ENCODE peak calls at places on chromosomes 6 and 20, in eight cellular contexts. J is HFF-Myc, M is uterus, H is type B pancreatic cell, Y is astrocyte of the cerebellum, L is WTC11, F is IMR-90, A is neural crest cell. G is an unnamed sample.

GRCh38 chr20:33419140-33419974 is 18.0 kb upstream of the CDK5RAP1 start:
- DNase-seq in F (peak; percentile 49), J (no peak), H (no peak), L (no peak), M (peak; percentile 45), A (no peak), Y (no peak), G (no peak)

GRCh38 chr6:56250266-56250665 is 2.9 kb upstream of the COL21A1 start:
- DNase-seq in M (no peak), Y (no peak), L (no peak), H (no peak), A (no peak), J (no peak), F (no peak), G (no peak)

GRCh38 chr6:163405412-163406309 is 8.9 kb upstream of the QKI start:
- DNase-seq in J (no peak), F (no peak), H (no peak), Y (no peak), L (no peak), A (no peak), M (peak; percentile 24), G (no peak)

GRCh38 chr6:20092071-20092566 is 120.2 kb downstream of the MBOAT1 start:
- DNase-seq in M (no peak), J (peak; percentile 42), L (no peak), F (peak; percentile 59), Y (peak; percentile 42), H (no peak), A (no peak), G (peak; percentile 24)

GRCh38 chr6:152160346-152160745 is 352.9 kb downstream of the ESR1 start:
- DNase-seq in J (no peak), F (no peak), M (no peak), A (no peak), H (no peak), L (no peak), Y (no peak), G (no peak)

GRCh38 chr6:2931055-2931454 is 27.9 kb upstream of the SERPINB9 start:
- DNase-seq in H (no peak), L (no peak), J (no peak), M (no peak), A (no peak), F (no peak), Y (no peak), G (no peak)

GRCh38 chr6:104477569-104477968 is 382.1 kb downstream of the HACE1 start:
- DNase-seq in F (no peak), H (no peak), J (no peak), M (no peak), L (no peak), Y (no peak), A (no peak), G (no peak)

GRCh38 chr6:165204807-165205545 is 104.4 kb downstream of the C6orf118 start:
- DNase-seq in Y (no peak), F (no peak), J (no peak), A (no peak), L (no peak), H (no peak), M (no peak), G (no peak)

GRCh38 chr6:167474725-167475124 is 149.8 kb downstream of the TTLL2 start:
- DNase-seq in F (no peak), J (no peak), A (no peak), M (no peak), Y (no peak), L (no peak), H (no peak), G (no peak)

GRCh38 chr6:156686940-156687874 is 90.0 kb upstream of the ARID1B start:
- DNase-seq in J (peak; percentile 26), Y (peak; percentile 83), H (peak; percentile 89), A (peak; percentile 63), L (peak; percentile 55), F (peak; percentile 87), M (peak; percentile 93), G (peak; percentile 79)

GRCh38 chr6:156687875-156688549 is 89.2 kb upstream of the ARID1B start:
- DNase-seq in J (no peak), F (peak; percentile 14), L (peak; percentile 18), Y (no peak), H (no peak), M (no peak), A (peak; percentile 8), G (peak; percentile 25)

GRCh38 chr6:156689656-156690055 is 87.5 kb upstream of the ARID1B start:
- DNase-seq in M (no peak), J (no peak), L (no peak), Y (no peak), A (no peak), F (no peak), H (no peak), G (no peak)

GRCh38 chr6:156685823-156686428 is 91.3 kb upstream of the ARID1B start:
- DNase-seq in L (no peak), H (no peak), M (no peak), F (no peak), J (no peak), Y (no peak), A (peak; percentile 2), G (no peak)

GRCh38 chr6:156686429-156686939 is 90.7 kb upstream of the ARID1B start:
- DNase-seq in M (no peak), L (peak; percentile 41), J (peak; percentile 29), H (no peak), Y (peak; percentile 27), F (peak; percentile 59), A (no peak), G (peak; percentile 41)
- TF ChIP-seq CTCF in M (peak; percentile 53), L (no peak), J (peak; percentile 21), H (peak; percentile 71), Y (peak; percentile 46), F (peak; percentile 36), A (peak; percentile 63), G (peak; percentile 14)

GRCh38 chr6:15256538-15257222 is 10.8 kb downstream of the JARID2 start:
- DNase-seq in A (no peak), Y (peak; percentile 32), J (no peak), M (no peak), H (no peak), L (no peak), F (no peak), G (no peak)

GRCh38 chr6:15253107-15254073 is 7.5 kb downstream of the JARID2 start:
- DNase-seq in M (no peak), J (no peak), Y (no peak), A (no peak), L (no peak), H (no peak), F (no peak), G (no peak)

GRCh38 chr6:15255481-15256414 is 9.9 kb downstream of the JARID2 start:
- DNase-seq in M (no peak), A (no peak), L (no peak), F (no peak), Y (no peak), H (no peak), J (no peak), G (no peak)

GRCh38 chr6:15252205-15252604 is 6.3 kb downstream of the JARID2 start:
- DNase-seq in Y (no peak), H (no peak), A (no peak), F (no peak), L (no peak), J (no peak), M (no peak), G (no peak)

DNA sequence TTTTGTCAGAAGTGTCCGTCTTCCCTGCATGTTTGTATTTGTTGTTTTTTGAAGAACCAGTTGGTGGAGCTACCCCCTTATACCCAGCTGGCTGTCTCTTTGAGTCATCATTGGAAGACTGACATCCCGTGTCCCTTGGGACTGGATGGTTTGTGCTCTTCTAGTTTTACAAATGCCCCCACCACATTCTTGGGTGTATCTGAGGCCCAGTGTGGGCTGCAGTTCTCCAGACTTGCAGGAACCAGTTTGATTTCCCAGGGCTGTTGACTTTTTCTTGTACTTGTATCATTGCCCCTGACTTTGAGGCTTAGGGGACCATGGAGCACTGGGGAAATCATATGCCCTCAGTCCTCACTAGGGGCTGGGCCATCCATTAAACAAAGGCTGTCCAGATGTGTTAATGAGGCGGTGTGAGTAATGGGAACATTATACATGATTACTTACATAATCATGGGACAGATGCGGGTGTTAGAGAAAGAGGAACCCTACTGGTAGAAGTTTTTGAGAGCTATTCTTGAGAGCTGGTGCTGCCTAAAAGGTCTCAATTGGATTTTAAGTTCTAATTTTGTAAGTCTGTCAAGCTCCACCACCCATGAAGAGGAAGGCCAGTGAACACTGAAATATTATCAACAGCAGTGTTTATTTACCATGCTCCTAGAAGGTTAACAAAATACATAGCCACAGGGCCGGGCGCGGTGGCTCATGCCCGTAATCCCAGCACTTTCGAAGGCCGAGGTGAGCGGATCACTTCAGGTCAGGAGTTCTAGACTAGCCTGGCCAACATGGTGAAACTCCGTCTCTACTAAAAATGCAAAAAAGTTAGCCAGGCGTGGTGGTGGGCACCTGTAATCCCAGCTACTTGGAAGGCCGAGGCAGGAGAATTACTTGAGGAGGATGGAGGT is 8.5 kb downstream of the JARID2 start:
- DNase-seq in J (no peak), L (no peak), A (no peak), H (no peak), M (no peak), Y (no peak), F (no peak), G (no peak)
- TF ChIP-seq CTCF in J (no peak), L (no peak), A (no peak), H (no peak), M (no peak), Y (no peak), F (peak; percentile 4), G (no peak)

GRCh38 chr20:62635232-62635631 is 7.1 kb upstream of the SLCO4A1 start:
- DNase-seq in F (no peak), L (no peak), M (no peak), A (no peak), J (no peak), H (no peak), Y (no peak), G (no peak)

GRCh38 chr20:62632575-62632974 is 9.7 kb upstream of the SLCO4A1 start:
- DNase-seq in F (no peak), Y (no peak), A (no peak), L (no peak), H (no peak), J (no peak), M (no peak), G (no peak)

GRCh38 chr20:62634330-62634967 is 7.9 kb upstream of the SLCO4A1 start:
- DNase-seq in J (no peak), A (no peak), F (no peak), H (no peak), M (no peak), Y (no peak), L (no peak), G (no peak)

GRCh38 chr20:62635852-62636251 is 6.5 kb upstream of the SLCO4A1 start:
- DNase-seq in Y (no peak), F (no peak), M (no peak), A (no peak), H (no peak), L (no peak), J (no peak), G (no peak)

GRCh38 chr20:62633571-62634329 is 8.6 kb upstream of the SLCO4A1 start:
- DNase-seq in H (no peak), Y (no peak), A (no peak), L (no peak), F (no peak), M (no peak), J (no peak), G (no peak)
- TF ChIP-seq CTCF in H (no peak), Y (no peak), A (no peak), L (no peak), F (no peak), M (no peak), J (no peak), G (no peak)

DNA sequence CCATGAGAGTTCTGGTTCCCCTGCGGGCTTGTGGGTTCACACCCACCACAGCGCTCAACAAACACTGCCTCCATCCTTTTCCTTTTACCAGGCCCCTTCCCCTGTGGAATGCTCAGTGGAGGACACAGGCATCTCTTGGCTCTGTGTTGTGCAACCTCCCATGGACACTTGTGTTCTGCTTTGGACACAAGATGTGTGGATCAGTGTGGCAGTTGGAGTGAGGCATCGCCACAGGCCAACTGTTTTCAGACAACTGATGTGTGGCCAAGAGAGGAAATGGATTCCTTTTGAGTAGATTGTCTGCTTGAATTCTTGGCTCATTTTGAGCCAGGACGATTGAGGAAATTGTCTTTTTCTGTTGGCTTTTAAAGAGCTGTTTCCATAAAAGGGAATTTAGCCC is 26.8 kb downstream of the CST8 start:
- DNase-seq in Y (no peak), J (no peak), A (no peak), H (no peak), L (no peak), F (no peak), M (no peak), G (no peak)
- TF ChIP-seq CTCF in Y (no peak), J (no peak), A (no peak), H (no peak), L (no peak), F (no peak), M (no peak), G (no peak)